ENCODE peak calls at places on chromosomes 2 and 18, in four cellular contexts. One of them, this sample, is unnamed.

GRCh38 chr2:23283653-23284052 is 101.3 kb upstream of the KLHL29 start:
- DNase-seq in NCI-H2081: no peak
- DNase-seq in heart right ventricle: no peak
- DNase-seq in SHP77 treated with DMSO at 0.1 percent for 48 hours: no peak
- DNase-seq in this sample: no peak

GRCh38 chr2:240129311-240129710 is 6.8 kb downstream of the COPS9 start:
- DNase-seq in heart right ventricle: no peak
- DNase-seq in SHP77 treated with DMSO at 0.1 percent for 48 hours: no peak
- DNase-seq in NCI-H2081: no peak
- DNase-seq in this sample: no peak

GRCh38 chr2:160324161-160324768 is 124.2 kb upstream of the ITGB6 start:
- DNase-seq in SHP77 treated with DMSO at 0.1 percent for 48 hours: no peak
- DNase-seq in NCI-H2081: peak
- DNase-seq in heart right ventricle: peak
- DNase-seq in this sample: peak

GRCh38 chr2:187102381-187102780 is 253.4 kb upstream of the ZSWIM2 start:
- DNase-seq in NCI-H2081: no peak
- DNase-seq in SHP77 treated with DMSO at 0.1 percent for 48 hours: no peak
- DNase-seq in heart right ventricle: no peak
- DNase-seq in this sample: no peak

GRCh38 chr2:156031121-156031520 is 301.4 kb downstream of the NR4A2 start:
- DNase-seq in heart right ventricle: no peak
- DNase-seq in NCI-H2081: no peak
- DNase-seq in SHP77 treated with DMSO at 0.1 percent for 48 hours: no peak
- DNase-seq in this sample: no peak

GRCh38 chr2:95050385-95051300 is 25.1 kb downstream of the MAL start:
- DNase-seq in heart right ventricle: no peak
- DNase-seq in NCI-H2081: no peak
- DNase-seq in SHP77 treated with DMSO at 0.1 percent for 48 hours: no peak
- DNase-seq in this sample: no peak

GRCh38 chr18:59715966-59716369 is 18.7 kb upstream of the CCBE1 start:
- DNase-seq in NCI-H2081: no peak
- DNase-seq in SHP77 treated with DMSO at 0.1 percent for 48 hours: no peak
- DNase-seq in heart right ventricle: no peak
- DNase-seq in this sample: no peak

GRCh38 chr18:68803371-68803770 is 5.5 kb downstream of the CCDC102B start:
- DNase-seq in heart right ventricle: peak
- DNase-seq in NCI-H2081: no peak
- DNase-seq in SHP77 treated with DMSO at 0.1 percent for 48 hours: no peak
- DNase-seq in this sample: peak

This sample was measured in left ventricle myocardium superior.